ENCODE peak calls at places on chromosomes 6 and 20, in six cellular contexts. One of them, this sample, is unnamed.

GRCh38 chr6:159080217-159080976 is 35.6 kb upstream of the TAGAP start:
- DNase-seq in T-helper 9 cell: no peak
- DNase-seq in MV-4-11: no peak
- DNase-seq in HuH-7.5: no peak
- DNase-seq in NCI-H187 treated with DMSO at 0.1 percent for 48 hours: no peak
- DNase-seq in sigmoid colon: no peak
- DNase-seq in this sample: no peak

GRCh38 chr20:9338101-9338500 is 176.3 kb upstream of the LAMP5 start:
- DNase-seq in T-helper 9 cell: no peak
- DNase-seq in MV-4-11: no peak
- DNase-seq in HuH-7.5: no peak
- DNase-seq in NCI-H187 treated with DMSO at 0.1 percent for 48 hours: no peak
- DNase-seq in sigmoid colon: no peak
- DNase-seq in this sample: no peak

GRCh38 chr6:158717341-158718328 is 67.8 kb downstream of the SYTL3 start:
- DNase-seq in T-helper 9 cell: no peak
- DNase-seq in MV-4-11: no peak
- DNase-seq in HuH-7.5: no peak
- DNase-seq in NCI-H187 treated with DMSO at 0.1 percent for 48 hours: no peak
- DNase-seq in sigmoid colon: peak
- DNase-seq in this sample: no peak

GRCh38 chr6:87407531-87407895 is 259 bp upstream of the CFAP206 start:
- DNase-seq in T-helper 9 cell: peak
- DNase-seq in MV-4-11: no peak
- DNase-seq in HuH-7.5: peak
- DNase-seq in NCI-H187 treated with DMSO at 0.1 percent for 48 hours: peak
- DNase-seq in sigmoid colon: peak
- DNase-seq in this sample: no peak

GRCh38 chr6:158334534-158334933 is 22.3 kb downstream of the TULP4 start:
- DNase-seq in T-helper 9 cell: no peak
- DNase-seq in MV-4-11: no peak
- DNase-seq in HuH-7.5: no peak
- DNase-seq in NCI-H187 treated with DMSO at 0.1 percent for 48 hours: no peak
- DNase-seq in sigmoid colon: no peak
- DNase-seq in this sample: no peak

GRCh38 chr20:54292186-54292585 is 84.3 kb downstream of the PFDN4 start:
- DNase-seq in T-helper 9 cell: no peak
- DNase-seq in MV-4-11: peak
- DNase-seq in HuH-7.5: no peak
- DNase-seq in NCI-H187 treated with DMSO at 0.1 percent for 48 hours: no peak
- DNase-seq in sigmoid colon: no peak
- DNase-seq in this sample: no peak

GRCh38 chr20:56348746-56349145 is 10.0 kb upstream of the FAM210B start:
- DNase-seq in T-helper 9 cell: no peak
- DNase-seq in MV-4-11: peak
- DNase-seq in HuH-7.5: no peak
- DNase-seq in NCI-H187 treated with DMSO at 0.1 percent for 48 hours: no peak
- DNase-seq in sigmoid colon: no peak
- DNase-seq in this sample: no peak

GRCh38 chr6:36755435-36756348 is 58.1 kb downstream of the RAB44 start:
- DNase-seq in T-helper 9 cell: peak
- DNase-seq in MV-4-11: peak
- DNase-seq in HuH-7.5: no peak
- DNase-seq in NCI-H187 treated with DMSO at 0.1 percent for 48 hours: no peak
- DNase-seq in sigmoid colon: no peak
- DNase-seq in this sample: peak

GRCh38 chr20:24933266-24933908 is 15.7 kb upstream of the CST7 start:
- DNase-seq in T-helper 9 cell: no peak
- DNase-seq in MV-4-11: no peak
- DNase-seq in HuH-7.5: no peak
- DNase-seq in NCI-H187 treated with DMSO at 0.1 percent for 48 hours: no peak
- DNase-seq in sigmoid colon: peak
- DNase-seq in this sample: no peak

GRCh38 chr20:54028276-54029011 is 42.0 kb downstream of the BCAS1 start:
- DNase-seq in T-helper 9 cell: no peak
- DNase-seq in MV-4-11: no peak
- DNase-seq in HuH-7.5: no peak
- DNase-seq in NCI-H187 treated with DMSO at 0.1 percent for 48 hours: no peak
- DNase-seq in sigmoid colon: no peak
- DNase-seq in this sample: no peak

GRCh38 chr6:10385512-10386132 is 29.3 kb downstream of the TFAP2A start:
- DNase-seq in T-helper 9 cell: no peak
- DNase-seq in MV-4-11: no peak
- DNase-seq in HuH-7.5: no peak
- DNase-seq in NCI-H187 treated with DMSO at 0.1 percent for 48 hours: no peak
- DNase-seq in sigmoid colon: no peak
- DNase-seq in this sample: no peak

GRCh38 chr20:44754554-44754953 is 8.9 kb downstream of the KCNK15 start:
- DNase-seq in T-helper 9 cell: no peak
- DNase-seq in MV-4-11: no peak
- DNase-seq in HuH-7.5: no peak
- DNase-seq in NCI-H187 treated with DMSO at 0.1 percent for 48 hours: no peak
- DNase-seq in sigmoid colon: no peak
- DNase-seq in this sample: no peak

GRCh38 chr6:132399376-132400074 is 1.8 kb downstream of the MOXD1 start:
- DNase-seq in T-helper 9 cell: no peak
- DNase-seq in MV-4-11: no peak
- DNase-seq in HuH-7.5: no peak
- DNase-seq in NCI-H187 treated with DMSO at 0.1 percent for 48 hours: no peak
- DNase-seq in sigmoid colon: no peak
- DNase-seq in this sample: no peak

GRCh38 chr20:21289651-21290050 is 13.5 kb upstream of the XRN2 start:
- DNase-seq in T-helper 9 cell: no peak
- DNase-seq in MV-4-11: no peak
- DNase-seq in HuH-7.5: no peak
- DNase-seq in NCI-H187 treated with DMSO at 0.1 percent for 48 hours: no peak
- DNase-seq in sigmoid colon: no peak
- DNase-seq in this sample: no peak

GRCh38 chr20:47362361-47363219 is 6.1 kb upstream of the ZMYND8 start:
- DNase-seq in T-helper 9 cell: no peak
- DNase-seq in MV-4-11: peak
- DNase-seq in HuH-7.5: no peak
- DNase-seq in NCI-H187 treated with DMSO at 0.1 percent for 48 hours: no peak
- DNase-seq in sigmoid colon: no peak
- DNase-seq in this sample: no peak

GRCh38 chr20:33539129-33539528 is 49.2 kb downstream of the CBFA2T2 start:
- DNase-seq in T-helper 9 cell: no peak
- DNase-seq in MV-4-11: no peak
- DNase-seq in HuH-7.5: no peak
- DNase-seq in NCI-H187 treated with DMSO at 0.1 percent for 48 hours: no peak
- DNase-seq in sigmoid colon: no peak
- DNase-seq in this sample: no peak

GRCh38 chr6:166313255-166314070 is 5.3 kb upstream of the PRR18 start:
- DNase-seq in T-helper 9 cell: no peak
- DNase-seq in MV-4-11: peak
- DNase-seq in HuH-7.5: peak
- DNase-seq in NCI-H187 treated with DMSO at 0.1 percent for 48 hours: no peak
- DNase-seq in sigmoid colon: no peak
- DNase-seq in this sample: no peak

GRCh38 chr6:115796061-115796460 is 264.6 kb downstream of the FRK start:
- DNase-seq in T-helper 9 cell: no peak
- DNase-seq in MV-4-11: no peak
- DNase-seq in HuH-7.5: no peak
- DNase-seq in NCI-H187 treated with DMSO at 0.1 percent for 48 hours: no peak
- DNase-seq in sigmoid colon: no peak
- DNase-seq in this sample: no peak